ENCODE peak calls at places on chromosomes 2 and 18, in four cellular contexts. J, Q, M and T are unnamed samples.

GRCh38 chr18:42157420-42157819 is 202.4 kb downstream of the PIK3C3 start:
- DNase-seq in J (no peak), Q (no peak), M (no peak), T (no peak)

GRCh38 chr2:109411648-109412325 is 202.0 kb downstream of the SEPTIN10 start:
- DNase-seq in J (no peak), Q (no peak), M (no peak), T (no peak)

GRCh38 chr2:108594982-108595464 is 60.8 kb downstream of the LIMS1 start:
- DNase-seq in J (peak), Q (no peak), M (peak), T (no peak)

GRCh38 chr18:7889515-7889914 is 322.4 kb downstream of the PTPRM start:
- DNase-seq in J (no peak), Q (no peak), M (no peak), T (no peak)

GRCh38 chr18:22177496-22177866 is 8.1 kb downstream of the GATA6 start:
- DNase-seq in J (no peak), Q (no peak), M (no peak), T (no peak)

GRCh38 chr2:230680463-230681195 is 32.0 kb upstream of the CAB39 start:
- DNase-seq in J (no peak), Q (no peak), M (no peak), T (no peak)

GRCh38 chr2:46981662-46982351 is 66.2 kb upstream of the MCFD2 start:
- DNase-seq in J (peak), Q (no peak), M (peak), T (no peak)

GRCh38 chr2:196335238-196335637 is 163.9 kb upstream of the STK17B start:
- DNase-seq in J (no peak), Q (no peak), M (no peak), T (peak)

GRCh38 chr2:101007415-101008345 is 5.6 kb downstream of the RPL31 start:
- DNase-seq in J (peak), Q (no peak), M (no peak), T (peak)

GRCh38 chr2:199309973-199310372 is 147.8 kb downstream of the SATB2 start:
- DNase-seq in J (no peak), Q (no peak), M (no peak), T (no peak)

GRCh38 chr18:8279348-8279747 is 329.9 kb upstream of the RAB12 start:
- DNase-seq in J (no peak), Q (no peak), M (no peak), T (no peak)

GRCh38 chr2:116413659-116414058 is 1400.8 kb upstream of the DDX18 start:
- DNase-seq in J (no peak), Q (no peak), M (no peak), T (no peak)

GRCh38 chr2:62215306-62216064 is 19.6 kb downstream of the B3GNT2 start:
- DNase-seq in J (peak), Q (no peak), M (no peak), T (no peak)

GRCh38 chr2:191846787-191847620 is at the start of gene CAVIN2:
- DNase-seq in J (peak), Q (peak), M (peak), T (no peak)

GRCh38 chr2:19360881-19361321 is 2.5 kb upstream of the OSR1 start:
- DNase-seq in J (no peak), Q (no peak), M (no peak), T (peak)

GRCh38 chr2:42331569-42332284 is 29.3 kb downstream of the COX7A2L start:
- DNase-seq in J (no peak), Q (no peak), M (no peak), T (no peak)

GRCh38 chr18:13564579-13564978 is 161.8 kb downstream of the FAM210A start:
- DNase-seq in J (no peak), Q (no peak), M (no peak), T (no peak)

GRCh38 chr18:32907215-32907590 is 134.4 kb upstream of the KLHL14 start:
- DNase-seq in J (no peak), Q (no peak), M (no peak), T (no peak)

GRCh38 chr2:223760838-223761502 is 76.4 kb downstream of the AP1S3 start:
- DNase-seq in J (peak), Q (peak), M (peak), T (peak)

GRCh38 chr2:127423476-127423840 is 5.2 kb downstream of the PROC start:
- DNase-seq in J (no peak), Q (no peak), M (no peak), T (peak)

GRCh38 chr2:170339324-170339723 is 161.4 kb downstream of the MYO3B start:
- DNase-seq in J (peak), Q (no peak), M (no peak), T (no peak)

GRCh38 chr2:162824319-162824718 is 14.2 kb downstream of the KCNH7 start:
- DNase-seq in J (no peak), Q (no peak), M (no peak), T (peak)

GRCh38 chr18:38301621-38302020 is 736.0 kb upstream of the CELF4 start:
- DNase-seq in J (no peak), Q (no peak), M (no peak), T (no peak)

GRCh38 chr2:106614511-106615291 is 127.5 kb downstream of the CD8B2 start:
- DNase-seq in J (no peak), Q (no peak), M (peak), T (no peak)

GRCh38 chr2:169828141-169828811 is 1.0 kb downstream of the UBR3 start:
- DNase-seq in J (peak), Q (peak), M (peak), T (peak)

GRCh38 chr2:30758315-30758714 is 48.9 kb downstream of the CAPN13 start:
- DNase-seq in J (no peak), Q (no peak), M (no peak), T (no peak)

GRCh38 chr2:60410458-60411146 is 142.9 kb downstream of the BCL11A start:
- DNase-seq in J (no peak), Q (no peak), M (no peak), T (peak)

GRCh38 chr2:173553589-173553988 is 198.9 kb downstream of the CDCA7 start:
- DNase-seq in J (no peak), Q (no peak), M (no peak), T (no peak)

GRCh38 chr2:173550143-173550542 is 195.5 kb downstream of the CDCA7 start:
- DNase-seq in J (no peak), Q (no peak), M (no peak), T (no peak)

GRCh38 chr2:173552540-173552939 is 197.9 kb downstream of the CDCA7 start:
- DNase-seq in J (no peak), Q (no peak), M (no peak), T (no peak)

DNA sequence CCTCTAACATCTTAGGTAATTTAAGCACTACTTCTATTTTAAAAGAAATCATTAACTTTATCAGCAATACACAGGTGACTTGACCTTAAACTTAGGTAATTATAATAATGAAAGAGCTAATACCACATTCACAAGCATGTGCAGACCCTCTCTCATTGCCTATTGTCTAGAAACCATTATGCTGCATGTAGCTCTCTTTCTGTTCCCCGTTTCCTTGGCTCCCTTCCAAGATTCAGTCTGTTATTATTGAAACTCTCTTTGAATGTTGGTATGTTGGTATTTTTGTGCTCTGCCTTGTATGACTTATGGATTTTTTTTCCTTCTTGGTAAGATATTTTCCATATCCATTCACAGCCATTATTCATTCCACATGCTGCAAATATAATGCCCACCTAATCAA is 201.2 kb downstream of the CDCA7 start:
- DNase-seq in J (no peak), Q (no peak), M (no peak), T (no peak)
- TF ChIP-seq JUNB in J (no peak), Q (no peak), M (no peak), T (no peak)

GRCh38 chr2:168196764-168197180 is 50.6 kb downstream of the STK39 start:
- DNase-seq in J (no peak), Q (no peak), M (peak), T (no peak)

GRCh38 chr2:168201722-168202121 is 45.7 kb downstream of the STK39 start:
- DNase-seq in J (no peak), Q (no peak), M (no peak), T (no peak)

GRCh38 chr2:168198476-168199192 is 48.8 kb downstream of the STK39 start:
- DNase-seq in J (no peak), Q (no peak), M (peak), T (no peak)

GRCh38 chr2:168203762-168204693 is 43.4 kb downstream of the STK39 start:
- DNase-seq in J (no peak), Q (no peak), M (no peak), T (peak)

GRCh38 chr2:168201211-168201610 is 46.2 kb downstream of the STK39 start:
- DNase-seq in J (no peak), Q (no peak), M (no peak), T (no peak)
- H3K4me2 ChIP-seq in J (no peak), Q (no peak), M (no peak), T (no peak)

DNA sequence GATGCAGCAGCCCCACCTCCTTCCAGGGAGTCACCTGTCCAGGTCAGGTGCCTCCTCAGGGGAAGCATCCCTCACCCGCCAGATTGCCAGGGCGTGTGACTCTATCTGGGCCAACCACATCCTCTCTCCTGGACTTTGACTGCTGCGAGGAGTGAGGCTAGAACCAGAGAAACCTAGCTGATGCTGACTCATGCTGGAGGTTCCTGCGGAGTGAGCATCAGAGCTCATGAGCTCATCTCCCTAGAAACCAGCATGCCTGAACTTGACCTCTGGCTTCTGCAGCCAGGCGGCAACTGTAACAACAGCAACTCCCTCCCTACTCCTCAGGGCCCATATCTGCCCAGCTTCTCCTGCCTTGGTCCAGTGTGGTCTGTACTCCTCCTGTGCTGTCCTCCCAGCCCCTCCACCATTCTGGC is 28.3 kb upstream of the NT5DC4 start:
- DNase-seq in J (peak), Q (peak), M (peak), T (peak)
- TF ChIP-seq POLR2AphosphoS5 in J (no peak), Q (no peak), M (no peak), T (no peak)

GRCh38 chr2:64202206-64202864 is 58.1 kb upstream of the PELI1 start:
- DNase-seq in J (no peak), Q (peak), M (no peak), T (peak)

GRCh38 chr2:64205415-64205814 is 61.2 kb upstream of the PELI1 start:
- DNase-seq in J (no peak), Q (no peak), M (no peak), T (no peak)

GRCh38 chr2:64203131-64204005 is 59.1 kb upstream of the PELI1 start:
- DNase-seq in J (no peak), Q (no peak), M (no peak), T (no peak)

GRCh38 chr2:64204716-64205115 is 60.5 kb upstream of the PELI1 start:
- DNase-seq in J (no peak), Q (no peak), M (no peak), T (no peak)

GRCh38 chr2:64204006-64204632 is 59.9 kb upstream of the PELI1 start:
- DNase-seq in J (no peak), Q (peak), M (no peak), T (peak)
- TF ChIP-seq JUNB in J (no peak), Q (no peak), M (no peak), T (no peak)

DNA sequence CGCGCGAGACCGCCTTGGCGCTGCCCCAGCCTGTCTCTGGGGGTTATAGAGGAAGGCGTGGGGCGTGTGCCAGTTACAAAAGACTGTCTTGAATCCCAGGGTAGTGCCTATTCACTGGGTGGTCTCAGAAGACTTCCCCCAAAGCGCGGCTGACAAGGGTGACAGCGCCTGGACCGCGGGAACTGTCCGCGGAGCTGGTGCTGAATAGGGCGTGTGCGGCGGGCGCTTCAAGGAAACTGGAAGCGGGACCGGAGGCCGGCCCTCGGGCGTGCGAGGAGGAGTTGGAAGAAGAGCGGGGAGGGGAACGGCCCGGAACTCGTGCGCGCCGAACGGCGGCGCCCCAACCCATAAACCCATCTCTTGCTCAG is 2.3 kb downstream of the EGR4 start:
- DNase-seq in J (peak), Q (no peak), M (no peak), T (peak)
- H3K4me2 ChIP-seq in J (no peak), Q (peak), M (no peak), T (peak)

GRCh38 chr2:159086332-159086731 is 117.9 kb downstream of the TANC1 start:
- DNase-seq in J (peak), Q (no peak), M (no peak), T (no peak)

GRCh38 chr2:159082119-159082518 is 113.7 kb downstream of the TANC1 start:
- DNase-seq in J (no peak), Q (no peak), M (no peak), T (no peak)

GRCh38 chr2:159084395-159085370 is 116.2 kb downstream of the TANC1 start:
- DNase-seq in J (no peak), Q (no peak), M (no peak), T (no peak)

GRCh38 chr2:159080641-159081040 is 112.2 kb downstream of the TANC1 start:
- DNase-seq in J (no peak), Q (no peak), M (no peak), T (no peak)

DNA sequence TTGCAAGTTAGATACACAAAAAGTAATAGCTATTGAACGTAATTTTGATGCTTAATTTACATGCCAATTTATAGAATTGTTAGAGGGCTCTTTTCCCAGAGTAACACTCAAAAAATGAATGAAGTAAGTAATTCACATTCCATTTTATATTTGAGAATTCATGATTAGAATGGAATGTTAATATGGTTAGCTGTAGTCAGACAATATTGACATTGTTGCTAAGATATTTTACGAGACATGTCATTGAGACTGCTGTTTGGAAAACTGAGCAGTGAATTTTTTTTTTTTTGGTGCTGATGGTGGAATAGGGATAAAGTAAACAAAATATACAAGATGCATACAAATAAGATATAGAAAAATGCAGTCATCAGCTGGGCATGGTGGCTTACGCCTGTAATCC is 115.2 kb downstream of the TANC1 start:
- DNase-seq in J (no peak), Q (no peak), M (peak), T (no peak)
- TF ChIP-seq POLR2AphosphoS5 in J (no peak), Q (no peak), M (no peak), T (no peak)

GRCh38 chr2:74550231-74550630 is 3.5 kb downstream of the LOXL3 start:
- DNase-seq in J (no peak), Q (no peak), M (no peak), T (no peak)
- TF ChIP-seq JUNB in J (no peak), Q (no peak), M (no peak), T (no peak)

GRCh38 chr2:176560296-176560695 is 291.1 kb downstream of the MTX2 start:
- DNase-seq in J (no peak), Q (no peak), M (no peak), T (no peak)

GRCh38 chr2:176555781-176556180 is 286.5 kb downstream of the MTX2 start:
- DNase-seq in J (no peak), Q (no peak), M (no peak), T (peak)

GRCh38 chr2:176558574-176559140 is 289.4 kb downstream of the MTX2 start:
- DNase-seq in J (no peak), Q (no peak), M (no peak), T (no peak)

GRCh38 chr2:176556383-176556782 is 287.1 kb downstream of the MTX2 start:
- DNase-seq in J (no peak), Q (no peak), M (no peak), T (no peak)

GRCh38 chr2:176557821-176558220 is 288.6 kb downstream of the MTX2 start:
- DNase-seq in J (no peak), Q (no peak), M (no peak), T (no peak)
- H3K4me2 ChIP-seq in J (no peak), Q (no peak), M (no peak), T (no peak)

GRCh38 chr18:46542545-46542944 is 114.5 kb downstream of the LOXHD1 start:
- DNase-seq in J (no peak), Q (no peak), M (no peak), T (peak)

GRCh38 chr18:46536215-46536874 is 120.7 kb downstream of the LOXHD1 start:
- DNase-seq in J (peak), Q (no peak), M (no peak), T (no peak)

GRCh38 chr18:46541626-46542189 is 115.3 kb downstream of the LOXHD1 start:
- DNase-seq in J (no peak), Q (no peak), M (no peak), T (no peak)

GRCh38 chr18:46538376-46538775 is 118.6 kb downstream of the LOXHD1 start:
- DNase-seq in J (no peak), Q (no peak), M (no peak), T (no peak)
- TF ChIP-seq POLR2AphosphoS5 in J (no peak), Q (no peak), M (no peak), T (no peak)